ENCODE peak calls at places on chromosome 15, in eight cellular contexts. N is ELR; H is activated CD4-positive, alpha-beta T cell treated with anti-CD3 and anti-CD28 coated beads, Interleukin-2, amount 50 U/mL, for 24 hours; D is amniotic stem cell; E is GM03348; M is NCI-H1105; B is neural progenitor cell; T is GM18507. V is an unnamed sample.

GRCh38 chr15:89068325-89068784 is 19.9 kb upstream of the ABHD2 start:
- DNase-seq in N (peak), E (peak), B (no peak), D (no peak), M (no peak), H (no peak), T (peak), V (peak)

GRCh38 chr15:41585140-41586047 is 26.4 kb downstream of the TYRO3 start:
- DNase-seq in M (no peak), H (no peak), B (peak), N (peak), T (no peak), E (peak), D (peak), V (no peak)

GRCh38 chr15:83654379-83655236 is 685 bp downstream of the ADAMTSL3 start:
- DNase-seq in N (no peak), H (no peak), T (no peak), B (peak), D (no peak), M (no peak), E (peak), V (no peak)

GRCh38 chr15:52186651-52187486 is 4.3 kb downstream of the GNB5 start:
- DNase-seq in H (no peak), N (no peak), D (no peak), M (no peak), T (no peak), B (no peak), E (no peak), V (no peak)

GRCh38 chr15:89016549-89017041 is 71.7 kb upstream of the ABHD2 start:
- DNase-seq in B (no peak), E (no peak), N (no peak), T (no peak), D (no peak), H (no peak), M (no peak), V (no peak)

GRCh38 chr15:100751585-100751984 is 128.0 kb upstream of the ALDH1A3 start:
- DNase-seq in D (no peak), E (no peak), B (no peak), N (no peak), H (no peak), T (no peak), M (no peak), V (no peak)

GRCh38 chr15:86773766-86774165 is 694.1 kb downstream of the AGBL1 start:
- DNase-seq in D (no peak), T (no peak), B (no peak), H (no peak), M (peak), E (no peak), N (no peak), V (no peak)

GRCh38 chr15:91611924-91612323 is 241.6 kb upstream of the SLCO3A1 start:
- DNase-seq in M (no peak), T (no peak), N (no peak), D (no peak), H (no peak), E (no peak), B (no peak), V (peak)

GRCh38 chr15:69092159-69092558 is 68.3 kb upstream of the GLCE start:
- DNase-seq in T (no peak), M (no peak), E (no peak), B (no peak), D (no peak), H (no peak), N (peak), V (no peak)

GRCh38 chr15:100733088-100733487 is 130.7 kb downstream of the ASB7 start:
- DNase-seq in T (no peak), N (peak), B (no peak), M (no peak), E (peak), D (peak), H (no peak), V (no peak)

GRCh38 chr15:94269954-94270353 is 38.6 kb downstream of the MCTP2 start:
- DNase-seq in D (no peak), T (no peak), N (no peak), B (no peak), M (no peak), H (no peak), E (no peak), V (no peak)

GRCh38 chr15:74311734-74312444 is 55.6 kb downstream of the CYP11A1 start:
- DNase-seq in E (peak), H (no peak), T (no peak), D (no peak), N (peak), B (peak), M (no peak), V (peak)

GRCh38 chr15:48720646-48721045 is 75.1 kb upstream of the FBN1 start:
- DNase-seq in B (no peak), N (no peak), M (no peak), E (peak), T (no peak), H (no peak), D (no peak), V (no peak)

GRCh38 chr15:70902105-70902504 is 9.5 kb downstream of the LRRC49 start:
- DNase-seq in T (no peak), E (peak), B (no peak), D (peak), N (peak), M (no peak), H (no peak), V (no peak)

GRCh38 chr15:65355173-65355982 is 22.4 kb downstream of the IGDCC3 start:
- DNase-seq in H (no peak), E (no peak), M (peak), D (no peak), N (no peak), B (peak), T (no peak), V (peak)

GRCh38 chr15:88701561-88702095 is 62.8 kb downstream of the ISG20 start:
- DNase-seq in D (no peak), N (peak), H (no peak), B (peak), T (peak), M (no peak), E (no peak), V (peak)

GRCh38 chr15:31364301-31365031 is 37.8 kb downstream of the KLF13 start:
- DNase-seq in B (peak), M (no peak), T (no peak), N (peak), E (no peak), H (no peak), D (no peak), V (peak)

GRCh38 chr15:74306801-74307217 is 60.6 kb downstream of the CYP11A1 start:
- DNase-seq in D (no peak), H (no peak), M (no peak), B (peak), T (no peak), N (no peak), E (no peak), V (no peak)

GRCh38 chr15:92048739-92049138 is 195.2 kb downstream of the SLCO3A1 start:
- DNase-seq in B (no peak), T (no peak), E (no peak), H (no peak), M (no peak), N (no peak), D (no peak), V (no peak)

GRCh38 chr15:60649845-60650548 is 171.1 kb upstream of the ICE2 start:
- DNase-seq in T (peak), E (no peak), B (no peak), H (peak), M (no peak), D (no peak), N (no peak), V (no peak)

GRCh38 chr15:91530951-91531582 is 322.4 kb upstream of the SLCO3A1 start:
- DNase-seq in E (no peak), N (no peak), B (no peak), T (no peak), M (no peak), D (no peak), H (no peak), V (no peak)

GRCh38 chr15:70698991-70699390 is 64.4 kb downstream of the UACA start:
- DNase-seq in E (no peak), B (no peak), M (no peak), D (no peak), H (no peak), N (no peak), T (no peak), V (no peak)

GRCh38 chr15:73573071-73573470 is 60.1 kb downstream of the NPTN start:
- DNase-seq in M (no peak), H (no peak), T (no peak), E (no peak), D (no peak), N (no peak), B (no peak), V (no peak)

GRCh38 chr15:101008158-101009139 is 89.3 kb downstream of the LRRK1 start:
- DNase-seq in M (peak), E (peak), D (no peak), B (peak), H (peak), N (peak), T (peak), V (peak)

GRCh38 chr15:38072507-38073277 is 138.3 kb downstream of the TMCO5A start:
- DNase-seq in M (peak), B (peak), N (peak), H (no peak), T (no peak), D (no peak), E (peak), V (peak)

GRCh38 chr15:58545307-58546065 is 113.7 kb downstream of the LIPC start:
- DNase-seq in B (no peak), M (no peak), T (no peak), N (peak), E (no peak), H (no peak), D (no peak), V (peak)

GRCh38 chr15:31456329-31457060 is 129.9 kb downstream of the KLF13 start:
- DNase-seq in D (no peak), T (no peak), E (no peak), N (no peak), M (no peak), B (no peak), H (no peak), V (no peak)

GRCh38 chr15:33098082-33099058 is 96.1 kb downstream of the FMN1 start:
- DNase-seq in B (no peak), M (no peak), T (no peak), N (peak), D (peak), H (no peak), E (peak), V (no peak)

V was measured in K562.